ENCODE peak calls at places on chromosomes 4 and X, in nine cellular contexts. One of them, this sample, is unnamed.

GRCh38 chr4:5821665-5822358 is 71.1 kb downstream of the CRMP1 start:
- DNase-seq in thoracic aorta: no peak
- DNase-seq in CD8-positive, alpha-beta T cell: no peak
- DNase-seq in tibial artery: no peak
- DNase-seq in Karpas-422: peak; percentile 81
- DNase-seq in stomach: no peak
- DNase-seq in effector memory CD4-positive, alpha-beta T cell: no peak
- DNase-seq in DND-41: peak; percentile 5
- DNase-seq in endothelial cell of umbilical vein: no peak
- DNase-seq in this sample: no peak

GRCh38 chr4:169151671-169152070 is 119.1 kb downstream of the SH3RF1 start:
- DNase-seq in thoracic aorta: no peak
- DNase-seq in CD8-positive, alpha-beta T cell: no peak
- DNase-seq in tibial artery: no peak
- DNase-seq in Karpas-422: no peak
- DNase-seq in stomach: no peak
- DNase-seq in effector memory CD4-positive, alpha-beta T cell: no peak
- DNase-seq in DND-41: no peak
- DNase-seq in endothelial cell of umbilical vein: peak; percentile 42
- DNase-seq in this sample: no peak

GRCh38 chr4:79042079-79042674 is 102.9 kb upstream of the PAQR3 start:
- DNase-seq in thoracic aorta: no peak
- DNase-seq in CD8-positive, alpha-beta T cell: no peak
- DNase-seq in tibial artery: no peak
- DNase-seq in Karpas-422: peak; percentile 48
- DNase-seq in stomach: no peak
- DNase-seq in effector memory CD4-positive, alpha-beta T cell: no peak
- DNase-seq in DND-41: peak; percentile 26
- DNase-seq in endothelial cell of umbilical vein: peak; percentile 32
- DNase-seq in this sample: no peak

GRCh38 chr4:19009886-19010285 is 988.3 kb upstream of the LCORL start:
- DNase-seq in thoracic aorta: no peak
- DNase-seq in CD8-positive, alpha-beta T cell: no peak
- DNase-seq in tibial artery: no peak
- DNase-seq in Karpas-422: no peak
- DNase-seq in stomach: no peak
- DNase-seq in effector memory CD4-positive, alpha-beta T cell: no peak
- DNase-seq in DND-41: no peak
- DNase-seq in endothelial cell of umbilical vein: no peak
- DNase-seq in this sample: no peak

GRCh38 chr4:122798101-122798500 is 28.5 kb upstream of the FGF2 start:
- DNase-seq in thoracic aorta: no peak
- DNase-seq in CD8-positive, alpha-beta T cell: no peak
- DNase-seq in tibial artery: peak; percentile 22
- DNase-seq in Karpas-422: no peak
- DNase-seq in stomach: no peak
- DNase-seq in effector memory CD4-positive, alpha-beta T cell: no peak
- DNase-seq in DND-41: no peak
- DNase-seq in endothelial cell of umbilical vein: peak; percentile 84
- DNase-seq in this sample: peak; percentile 62

GRCh38 chr4:6908397-6909112 is 1.1 kb upstream of the TBC1D14 start:
- DNase-seq in thoracic aorta: no peak
- DNase-seq in CD8-positive, alpha-beta T cell: no peak
- DNase-seq in tibial artery: no peak
- DNase-seq in Karpas-422: no peak
- DNase-seq in stomach: no peak
- DNase-seq in effector memory CD4-positive, alpha-beta T cell: no peak
- DNase-seq in DND-41: no peak
- DNase-seq in endothelial cell of umbilical vein: peak; percentile 38
- DNase-seq in this sample: no peak

GRCh38 chr4:182745268-182745667 is 171.9 kb downstream of the DCTD start:
- DNase-seq in thoracic aorta: no peak
- DNase-seq in CD8-positive, alpha-beta T cell: no peak
- DNase-seq in tibial artery: no peak
- DNase-seq in Karpas-422: no peak
- DNase-seq in stomach: no peak
- DNase-seq in effector memory CD4-positive, alpha-beta T cell: no peak
- DNase-seq in DND-41: no peak
- DNase-seq in endothelial cell of umbilical vein: peak; percentile 37
- DNase-seq in this sample: no peak

GRCh38 chr4:23135792-23136645 is 443.3 kb downstream of the GBA3 start:
- DNase-seq in thoracic aorta: no peak
- DNase-seq in CD8-positive, alpha-beta T cell: no peak
- DNase-seq in tibial artery: no peak
- DNase-seq in Karpas-422: peak; percentile 88
- DNase-seq in stomach: no peak
- DNase-seq in effector memory CD4-positive, alpha-beta T cell: no peak
- DNase-seq in DND-41: peak; percentile 4
- DNase-seq in endothelial cell of umbilical vein: peak; percentile 24
- DNase-seq in this sample: no peak

GRCh38 chr4:1167244-1167949 is 5.0 kb downstream of the SPON2 start:
- DNase-seq in thoracic aorta: no peak
- DNase-seq in CD8-positive, alpha-beta T cell: peak; percentile 83
- DNase-seq in tibial artery: peak; percentile 77
- DNase-seq in Karpas-422: peak; percentile 98
- DNase-seq in stomach: peak; percentile 83
- DNase-seq in effector memory CD4-positive, alpha-beta T cell: peak; percentile 75
- DNase-seq in DND-41: peak; percentile 92
- DNase-seq in endothelial cell of umbilical vein: peak; percentile 72
- DNase-seq in this sample: peak; percentile 89

GRCh38 chr4:53586121-53586816 is 5.0 kb downstream of the LNX1 start:
- DNase-seq in thoracic aorta: no peak
- DNase-seq in CD8-positive, alpha-beta T cell: no peak
- DNase-seq in tibial artery: no peak
- DNase-seq in Karpas-422: peak; percentile 46
- DNase-seq in stomach: no peak
- DNase-seq in effector memory CD4-positive, alpha-beta T cell: no peak
- DNase-seq in DND-41: no peak
- DNase-seq in endothelial cell of umbilical vein: no peak
- DNase-seq in this sample: no peak

GRCh38 chr4:78065514-78066192 is 8.5 kb downstream of the FRAS1 start:
- DNase-seq in thoracic aorta: no peak
- DNase-seq in CD8-positive, alpha-beta T cell: no peak
- DNase-seq in tibial artery: no peak
- DNase-seq in Karpas-422: no peak
- DNase-seq in stomach: no peak
- DNase-seq in effector memory CD4-positive, alpha-beta T cell: no peak
- DNase-seq in DND-41: no peak
- DNase-seq in endothelial cell of umbilical vein: no peak
- DNase-seq in this sample: no peak

GRCh38 chrX:37912286-37912685 is 64.9 kb upstream of the DYNLT3 start:
- DNase-seq in thoracic aorta: no peak
- DNase-seq in CD8-positive, alpha-beta T cell: no peak
- DNase-seq in tibial artery: no peak
- DNase-seq in Karpas-422: no peak
- DNase-seq in stomach: no peak
- DNase-seq in effector memory CD4-positive, alpha-beta T cell: no peak
- DNase-seq in DND-41: no peak
- DNase-seq in endothelial cell of umbilical vein: peak; percentile 26
- DNase-seq in this sample: no peak

GRCh38 chr4:177128306-177128705 is 181.4 kb upstream of the NEIL3 start:
- DNase-seq in thoracic aorta: no peak
- DNase-seq in CD8-positive, alpha-beta T cell: no peak
- DNase-seq in tibial artery: no peak
- DNase-seq in Karpas-422: no peak
- DNase-seq in stomach: no peak
- DNase-seq in effector memory CD4-positive, alpha-beta T cell: no peak
- DNase-seq in DND-41: no peak
- DNase-seq in endothelial cell of umbilical vein: peak; percentile 77
- DNase-seq in this sample: no peak

GRCh38 chrX:135557344-135557743 is 36.9 kb downstream of the INTS6L start:
- DNase-seq in thoracic aorta: no peak
- DNase-seq in CD8-positive, alpha-beta T cell: no peak
- DNase-seq in tibial artery: no peak
- DNase-seq in Karpas-422: peak; percentile 22
- DNase-seq in stomach: no peak
- DNase-seq in effector memory CD4-positive, alpha-beta T cell: no peak
- DNase-seq in DND-41: no peak
- DNase-seq in endothelial cell of umbilical vein: peak; percentile 6
- DNase-seq in this sample: no peak

GRCh38 chr4:89482248-89482647 is 174.6 kb upstream of the GPRIN3 start:
- DNase-seq in thoracic aorta: no peak
- DNase-seq in CD8-positive, alpha-beta T cell: no peak
- DNase-seq in tibial artery: no peak
- DNase-seq in Karpas-422: peak; percentile 70
- DNase-seq in stomach: no peak
- DNase-seq in effector memory CD4-positive, alpha-beta T cell: no peak
- DNase-seq in DND-41: peak; percentile 16
- DNase-seq in endothelial cell of umbilical vein: peak; percentile 88
- DNase-seq in this sample: no peak

GRCh38 chr4:87512400-87512799 is 16.8 kb downstream of the SPARCL1 start:
- DNase-seq in thoracic aorta: no peak
- DNase-seq in CD8-positive, alpha-beta T cell: no peak
- DNase-seq in tibial artery: no peak
- DNase-seq in Karpas-422: no peak
- DNase-seq in stomach: no peak
- DNase-seq in effector memory CD4-positive, alpha-beta T cell: no peak
- DNase-seq in DND-41: no peak
- DNase-seq in endothelial cell of umbilical vein: no peak
- DNase-seq in this sample: no peak

GRCh38 chr4:121998024-121998423 is 46.2 kb upstream of the TRPC3 start:
- DNase-seq in thoracic aorta: no peak
- DNase-seq in CD8-positive, alpha-beta T cell: no peak
- DNase-seq in tibial artery: no peak
- DNase-seq in Karpas-422: peak; percentile 88
- DNase-seq in stomach: no peak
- DNase-seq in effector memory CD4-positive, alpha-beta T cell: no peak
- DNase-seq in DND-41: no peak
- DNase-seq in endothelial cell of umbilical vein: no peak
- DNase-seq in this sample: no peak

GRCh38 chrX:55710701-55711100 is 6.8 kb upstream of the RRAGB start:
- DNase-seq in thoracic aorta: peak; percentile 5
- DNase-seq in CD8-positive, alpha-beta T cell: no peak
- DNase-seq in tibial artery: peak; percentile 22
- DNase-seq in Karpas-422: no peak
- DNase-seq in stomach: no peak
- DNase-seq in effector memory CD4-positive, alpha-beta T cell: no peak
- DNase-seq in DND-41: no peak
- DNase-seq in endothelial cell of umbilical vein: peak; percentile 86
- DNase-seq in this sample: no peak

GRCh38 chrX:19579485-19579884 is 64.2 kb upstream of the MAP3K15 start:
- DNase-seq in thoracic aorta: no peak
- DNase-seq in CD8-positive, alpha-beta T cell: no peak
- DNase-seq in tibial artery: no peak
- DNase-seq in Karpas-422: no peak
- DNase-seq in stomach: no peak
- DNase-seq in effector memory CD4-positive, alpha-beta T cell: no peak
- DNase-seq in DND-41: no peak
- DNase-seq in endothelial cell of umbilical vein: peak; percentile 2
- DNase-seq in this sample: no peak

DNA sequence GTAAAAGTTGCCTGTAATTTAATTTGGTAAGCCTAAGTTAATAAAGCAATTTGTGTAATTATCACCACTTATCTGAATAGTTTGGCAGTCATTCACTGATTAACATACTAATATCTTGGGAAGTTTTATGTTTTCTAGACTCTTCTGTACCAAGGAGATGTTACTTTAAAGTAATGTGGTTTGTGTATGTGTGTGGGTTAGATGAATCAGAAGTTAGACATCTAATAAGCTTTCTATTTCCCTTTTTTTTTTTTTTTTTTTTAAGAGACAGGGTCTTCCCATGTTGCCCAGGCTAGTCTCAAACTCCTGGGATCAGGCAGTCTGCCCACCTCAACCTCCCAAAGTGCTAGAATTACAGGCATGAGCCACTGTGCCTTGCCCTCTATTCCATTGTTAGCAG is 5.3 kb downstream of the SLAIN2 start:
- DNase-seq in thoracic aorta: no peak
- DNase-seq in CD8-positive, alpha-beta T cell: no peak
- DNase-seq in tibial artery: no peak
- DNase-seq in Karpas-422: no peak
- DNase-seq in stomach: no peak
- DNase-seq in effector memory CD4-positive, alpha-beta T cell: no peak
- DNase-seq in DND-41: no peak
- DNase-seq in endothelial cell of umbilical vein: no peak
- DNase-seq in this sample: no peak
- H3K4me1 ChIP-seq in thoracic aorta: peaks cover 50% of the 10 kb centered on the region
- H3K4me1 ChIP-seq in CD8-positive, alpha-beta T cell: peaks cover 65% of the 10 kb centered on the region
- H3K4me1 ChIP-seq in tibial artery: peaks cover 83% of the 10 kb centered on the region
- H3K4me1 ChIP-seq in Karpas-422: peaks cover 27% of the 10 kb centered on the region
- H3K4me1 ChIP-seq in stomach: peaks cover 22% of the 10 kb centered on the region
- H3K4me1 ChIP-seq in effector memory CD4-positive, alpha-beta T cell: peaks cover 14% of the 10 kb centered on the region
- H3K4me1 ChIP-seq in DND-41: peaks cover 26% of the 10 kb centered on the region
- H3K4me1 ChIP-seq in endothelial cell of umbilical vein: peaks cover 15% of the 10 kb centered on the region
- H3K4me1 ChIP-seq in this sample: peaks cover 11% of the 10 kb centered on the region

GRCh38 chr4:68316193-68316969 is 33.5 kb downstream of the YTHDC1 start:
- DNase-seq in thoracic aorta: no peak
- DNase-seq in CD8-positive, alpha-beta T cell: no peak
- DNase-seq in tibial artery: no peak
- DNase-seq in Karpas-422: no peak
- DNase-seq in stomach: no peak
- DNase-seq in effector memory CD4-positive, alpha-beta T cell: no peak
- DNase-seq in DND-41: no peak
- DNase-seq in endothelial cell of umbilical vein: no peak
- DNase-seq in this sample: no peak
- H3K27ac ChIP-seq in thoracic aorta: no peak overlapping the region
- H3K27ac ChIP-seq in CD8-positive, alpha-beta T cell: no peak overlapping the region
- H3K27ac ChIP-seq in tibial artery: no peak overlapping the region
- H3K27ac ChIP-seq in Karpas-422: no peak overlapping the region
- H3K27ac ChIP-seq in stomach: no peak overlapping the region
- H3K27ac ChIP-seq in effector memory CD4-positive, alpha-beta T cell: no peak overlapping the region
- H3K27ac ChIP-seq in DND-41: no peak overlapping the region
- H3K27ac ChIP-seq in endothelial cell of umbilical vein: no peak overlapping the region
- H3K27ac ChIP-seq in this sample: no peak overlapping the region

GRCh38 chr4:110211007-110211769 is 12.8 kb upstream of the ELOVL6 start:
- DNase-seq in thoracic aorta: no peak
- DNase-seq in CD8-positive, alpha-beta T cell: no peak
- DNase-seq in tibial artery: no peak
- DNase-seq in Karpas-422: peak; percentile 75
- DNase-seq in stomach: no peak
- DNase-seq in effector memory CD4-positive, alpha-beta T cell: no peak
- DNase-seq in DND-41: peak; percentile 51
- DNase-seq in endothelial cell of umbilical vein: peak; percentile 46
- DNase-seq in this sample: no peak

GRCh38 chr4:110211770-110212061 is 13.3 kb upstream of the ELOVL6 start:
- DNase-seq in thoracic aorta: no peak
- DNase-seq in CD8-positive, alpha-beta T cell: no peak
- DNase-seq in tibial artery: no peak
- DNase-seq in Karpas-422: no peak
- DNase-seq in stomach: no peak
- DNase-seq in effector memory CD4-positive, alpha-beta T cell: no peak
- DNase-seq in DND-41: no peak
- DNase-seq in endothelial cell of umbilical vein: no peak
- DNase-seq in this sample: no peak

GRCh38 chr4:110207233-110207632 is 8.8 kb upstream of the ELOVL6 start:
- DNase-seq in thoracic aorta: no peak
- DNase-seq in CD8-positive, alpha-beta T cell: no peak
- DNase-seq in tibial artery: no peak
- DNase-seq in Karpas-422: no peak
- DNase-seq in stomach: no peak
- DNase-seq in effector memory CD4-positive, alpha-beta T cell: no peak
- DNase-seq in DND-41: no peak
- DNase-seq in endothelial cell of umbilical vein: no peak
- DNase-seq in this sample: no peak

GRCh38 chr4:110208419-110208818 is 10.0 kb upstream of the ELOVL6 start:
- DNase-seq in thoracic aorta: no peak
- DNase-seq in CD8-positive, alpha-beta T cell: no peak
- DNase-seq in tibial artery: no peak
- DNase-seq in Karpas-422: no peak
- DNase-seq in stomach: no peak
- DNase-seq in effector memory CD4-positive, alpha-beta T cell: no peak
- DNase-seq in DND-41: no peak
- DNase-seq in endothelial cell of umbilical vein: no peak
- DNase-seq in this sample: no peak
- H3K9me3 ChIP-seq in thoracic aorta: no peaks in the 10 kb centered on the region
- H3K9me3 ChIP-seq in CD8-positive, alpha-beta T cell: no peaks in the 10 kb centered on the region
- H3K9me3 ChIP-seq in tibial artery: no peaks in the 10 kb centered on the region
- H3K9me3 ChIP-seq in Karpas-422: no peaks in the 10 kb centered on the region
- H3K9me3 ChIP-seq in stomach: no peaks in the 10 kb centered on the region
- H3K9me3 ChIP-seq in effector memory CD4-positive, alpha-beta T cell: no peaks in the 10 kb centered on the region
- H3K9me3 ChIP-seq in DND-41: no peaks in the 10 kb centered on the region
- H3K9me3 ChIP-seq in endothelial cell of umbilical vein: no peaks in the 10 kb centered on the region
- H3K9me3 ChIP-seq in this sample: no peaks in the 10 kb centered on the region

GRCh38 chr4:41432889-41433288 is 105.1 kb upstream of the LIMCH1 start:
- DNase-seq in thoracic aorta: no peak
- DNase-seq in CD8-positive, alpha-beta T cell: no peak
- DNase-seq in tibial artery: no peak
- DNase-seq in Karpas-422: no peak
- DNase-seq in stomach: no peak
- DNase-seq in effector memory CD4-positive, alpha-beta T cell: no peak
- DNase-seq in DND-41: no peak
- DNase-seq in endothelial cell of umbilical vein: peak; percentile 42
- DNase-seq in this sample: no peak
- H3K4me1 ChIP-seq in thoracic aorta: peaks cover 89% of the 10 kb centered on the region
- H3K4me1 ChIP-seq in CD8-positive, alpha-beta T cell: no peaks in the 10 kb centered on the region
- H3K4me1 ChIP-seq in tibial artery: peaks cover 87% of the 10 kb centered on the region
- H3K4me1 ChIP-seq in Karpas-422: no peaks in the 10 kb centered on the region
- H3K4me1 ChIP-seq in stomach: peaks cover 5% of the 10 kb centered on the region
- H3K4me1 ChIP-seq in effector memory CD4-positive, alpha-beta T cell: no peaks in the 10 kb centered on the region
- H3K4me1 ChIP-seq in DND-41: no peaks in the 10 kb centered on the region
- H3K4me1 ChIP-seq in endothelial cell of umbilical vein: peaks cover 11% of the 10 kb centered on the region
- H3K4me1 ChIP-seq in this sample: peaks cover 16% of the 10 kb centered on the region

This sample was measured in ascending aorta.